ENCODE peak calls at places on chromosomes 16 and 17, in four cellular contexts. C is DMS 273 treated with DMSO at 0.1 percent for 48 hours; M is AG08395; I is stimulated activated CD8-positive, alpha-beta memory T cell treated with anti-CD3 and anti-CD28 coated beads, Interleukin-4, amount 100 ng/mL, for 1 hour. E is an unnamed sample.

GRCh38 chr16:3965781-3966582 is 85.5 kb upstream of the CREBBP start:
- DNase-seq in C (no peak), M (no peak), I (no peak), E (no peak)

GRCh38 chr17:81394831-81395599 is at the start of gene BAHCC1:
- DNase-seq in C (peak), M (peak), I (peak), E (peak)

GRCh38 chr17:45138911-45139532 is 3.5 kb downstream of the ACBD4 start:
- DNase-seq in C (no peak), M (no peak), I (no peak), E (no peak)

GRCh38 chr16:62035115-62036092 is 834 bp downstream of the CDH8 start:
- DNase-seq in C (no peak), M (no peak), I (no peak), E (no peak)

GRCh38 chr16:51762081-51762995 is 611.3 kb upstream of the SALL1 start:
- DNase-seq in C (peak), M (peak), I (no peak), E (peak)

GRCh38 chr17:7587420-7587786 is 2.5 kb downstream of the SOX15 start:
- DNase-seq in C (no peak), M (peak), I (no peak), E (no peak)

GRCh38 chr16:2157480-2158261 is 2.1 kb downstream of the TRAF7 start:
- DNase-seq in C (no peak), M (no peak), I (no peak), E (no peak)

GRCh38 chr16:85401370-85401916 is 211.7 kb upstream of the GSE1 start:
- DNase-seq in C (no peak), M (no peak), I (no peak), E (no peak)

GRCh38 chr17:52027620-52028019 is 130.9 kb downstream of the CA10 start:
- DNase-seq in C (no peak), M (peak), I (no peak), E (no peak)

GRCh38 chr17:66533572-66533971 is 231.2 kb downstream of the PRKCA start:
- DNase-seq in C (no peak), M (no peak), I (no peak), E (no peak)

GRCh38 chr17:38469875-38470274 is 41.6 kb downstream of the ARHGAP23 start:
- DNase-seq in C (no peak), M (peak), I (no peak), E (no peak)

GRCh38 chr17:21283482-21284318 is 811 bp upstream of the MAP2K3 start:
- DNase-seq in C (no peak), M (no peak), I (no peak), E (no peak)

GRCh38 chr16:87330646-87331045 is 13.5 kb upstream of the C16orf95 start:
- DNase-seq in C (no peak), M (no peak), I (no peak), E (no peak)

GRCh38 chr17:61000911-61001310 is 323.3 kb downstream of the BCAS3 start:
- DNase-seq in C (no peak), M (peak), I (no peak), E (no peak)

GRCh38 chr16:10738231-10739077 is 5.2 kb upstream of the NUBP1 start:
- DNase-seq in C (no peak), M (no peak), I (no peak), E (no peak)

GRCh38 chr16:84514874-84515835 is 10.7 kb upstream of the MEAK7 start:
- DNase-seq in C (no peak), M (no peak), I (peak), E (no peak)

GRCh38 chr17:41190328-41190727 is 641 bp downstream of the KRTAP9-1 start:
- DNase-seq in C (no peak), M (no peak), I (no peak), E (no peak)

GRCh38 chr17:68437979-68438877 is 19.1 kb downstream of the WIPI1 start:
- DNase-seq in C (no peak), M (peak), I (no peak), E (no peak)

GRCh38 chr16:3065069-3065741 is at the start of gene IL32:
- DNase-seq in C (no peak), M (peak), I (no peak), E (no peak)

GRCh38 chr17:79407385-79407784 is 203.5 kb downstream of the RBFOX3 start:
- DNase-seq in C (no peak), M (no peak), I (no peak), E (no peak)

GRCh38 chr16:82451449-82451848 is 175.3 kb upstream of the CDH13 start:
- DNase-seq in C (no peak), M (no peak), I (no peak), E (no peak)

GRCh38 chr16:51949260-51949659 is 597.7 kb downstream of the TOX3 start:
- DNase-seq in C (no peak), M (no peak), I (no peak), E (no peak)

GRCh38 chr16:17369441-17369951 is 101.3 kb downstream of the XYLT1 start:
- DNase-seq in C (no peak), M (no peak), I (peak), E (no peak)

GRCh38 chr17:29612404-29613370 is 10.0 kb downstream of the CORO6 start:
- DNase-seq in C (no peak), M (no peak), I (no peak), E (no peak)

GRCh38 chr17:60091908-60092331 is 13.2 kb upstream of the HEATR6 start:
- DNase-seq in C (no peak), M (no peak), I (no peak), E (no peak)

GRCh38 chr17:44842748-44843147 is 4.9 kb upstream of the HIGD1B start:
- DNase-seq in C (no peak), M (no peak), I (no peak), E (no peak)

GRCh38 chr17:32267690-32268205 is 2.1 kb downstream of the RHBDL3 start:
- DNase-seq in C (no peak), M (peak), I (no peak), E (no peak)

E was measured in NCI-H1694 treated with DMSO at 0.1 percent for 48 hours.